ENCODE peak calls at places on chromosomes 6 and 20, in six cellular contexts. K, N, U, C, B and D are unnamed samples.

GRCh38 chr6:112881828-112882227 is 534.7 kb downstream of the RFPL4B start:
- DNase-seq in C (no peak), B (no peak), U (peak; percentile 55), N (no peak), K (no peak), D (no peak)

GRCh38 chr20:22834651-22835256 is 200.4 kb upstream of the SSTR4 start:
- DNase-seq in U (no peak), B (no peak), K (no peak), C (no peak), N (no peak), D (no peak)

GRCh38 chr6:89117285-89118108 is at the start of gene SRSF12:
- DNase-seq in C (peak; percentile 65), N (peak; percentile 36), K (peak; percentile 19), U (peak; percentile 21), B (peak; percentile 84), D (peak; percentile 92)

GRCh38 chr6:111950661-111951426 is 77.6 kb upstream of the FYN start:
- DNase-seq in B (no peak), U (peak; percentile 43), C (peak; percentile 43), N (peak; percentile 20), K (no peak), D (no peak)

GRCh38 chr6:29589423-29590048 is 4.6 kb downstream of the OR2H2 start:
- DNase-seq in C (peak; percentile 60), B (peak; percentile 86), N (no peak), U (peak; percentile 34), K (peak; percentile 40), D (peak; percentile 52)

GRCh38 chr6:143536461-143536865 is 24.9 kb upstream of the FUCA2 start:
- DNase-seq in K (peak; percentile 31), N (peak; percentile 65), B (peak; percentile 81), U (peak; percentile 44), C (peak; percentile 46), D (no peak)

GRCh38 chr6:164151161-164151728 is 736.7 kb downstream of the QKI start:
- DNase-seq in C (no peak), N (peak; percentile 63), B (no peak), K (peak; percentile 85), U (no peak), D (no peak)

GRCh38 chr20:2163312-2163711 is 61.7 kb downstream of the STK35 start:
- DNase-seq in B (no peak), U (no peak), K (no peak), C (no peak), N (no peak), D (no peak)

GRCh38 chr6:26514984-26515383 is 14.9 kb downstream of the BTN1A1 start:
- DNase-seq in B (no peak), K (no peak), C (no peak), N (no peak), U (no peak), D (no peak)

GRCh38 chr6:166388605-166389004 is 5.9 kb upstream of the MPC1 start:
- DNase-seq in B (no peak), U (no peak), C (no peak), N (no peak), K (no peak), D (no peak)

GRCh38 chr6:128731249-128732165 is 151.4 kb upstream of the LAMA2 start:
- DNase-seq in K (no peak), B (peak; percentile 64), N (no peak), U (peak; percentile 37), C (peak; percentile 68), D (peak; percentile 18)

GRCh38 chr20:39451386-39451785 is 489.2 kb downstream of the DHX35 start:
- DNase-seq in N (no peak), U (no peak), K (no peak), B (no peak), C (no peak), D (no peak)

GRCh38 chr6:36347635-36348034 is 10.9 kb upstream of the BNIP5 start:
- DNase-seq in K (no peak), U (no peak), C (peak; percentile 78), N (no peak), B (peak; percentile 34), D (no peak)

GRCh38 chr6:106511274-106512047 is 117.8 kb downstream of the RTN4IP1 start:
- DNase-seq in K (peak; percentile 28), N (no peak), U (peak; percentile 60), C (peak; percentile 53), B (peak; percentile 81), D (peak; percentile 49)

GRCh38 chr6:136783495-136784270 is 8.6 kb downstream of the MAP3K5 start:
- DNase-seq in C (no peak), B (no peak), K (no peak), U (no peak), N (peak; percentile 27), D (peak; percentile 45)

GRCh38 chr6:110548124-110548847 is 71.9 kb upstream of the SLC22A16 start:
- DNase-seq in B (no peak), C (no peak), U (no peak), N (no peak), K (no peak), D (no peak)

GRCh38 chr20:4041748-4042411 is 26.5 kb upstream of the RNF24 start:
- DNase-seq in K (peak; percentile 97), C (peak; percentile 99), U (peak; percentile 68), N (no peak), B (peak; percentile 75), D (no peak)

GRCh38 chr6:86871681-86872080 is 65.6 kb upstream of the HTR1E start:
- DNase-seq in U (no peak), N (no peak), K (no peak), C (no peak), B (no peak), D (no peak)

GRCh38 chr20:51584737-51585136 is 42.2 kb upstream of the NFATC2 start:
- DNase-seq in K (no peak), N (no peak), B (no peak), C (no peak), U (no peak), D (no peak)

GRCh38 chr6:20029979-20030378 is 182.3 kb downstream of the MBOAT1 start:
- DNase-seq in B (no peak), U (no peak), N (no peak), C (no peak), K (no peak), D (no peak)

GRCh38 chr6:18495236-18495635 is 108.1 kb downstream of the RNF144B start:
- DNase-seq in K (no peak), C (no peak), U (no peak), B (no peak), N (no peak), D (no peak)

GRCh38 chr20:7499201-7499600 is 441.1 kb downstream of the HAO1 start:
- DNase-seq in N (no peak), U (no peak), B (no peak), K (no peak), C (no peak), D (no peak)

GRCh38 chr20:23125625-23126191 is 39.6 kb upstream of the CD93 start:
- DNase-seq in C (peak; percentile 88), N (no peak), B (no peak), K (no peak), U (peak; percentile 42), D (no peak)

DNA sequence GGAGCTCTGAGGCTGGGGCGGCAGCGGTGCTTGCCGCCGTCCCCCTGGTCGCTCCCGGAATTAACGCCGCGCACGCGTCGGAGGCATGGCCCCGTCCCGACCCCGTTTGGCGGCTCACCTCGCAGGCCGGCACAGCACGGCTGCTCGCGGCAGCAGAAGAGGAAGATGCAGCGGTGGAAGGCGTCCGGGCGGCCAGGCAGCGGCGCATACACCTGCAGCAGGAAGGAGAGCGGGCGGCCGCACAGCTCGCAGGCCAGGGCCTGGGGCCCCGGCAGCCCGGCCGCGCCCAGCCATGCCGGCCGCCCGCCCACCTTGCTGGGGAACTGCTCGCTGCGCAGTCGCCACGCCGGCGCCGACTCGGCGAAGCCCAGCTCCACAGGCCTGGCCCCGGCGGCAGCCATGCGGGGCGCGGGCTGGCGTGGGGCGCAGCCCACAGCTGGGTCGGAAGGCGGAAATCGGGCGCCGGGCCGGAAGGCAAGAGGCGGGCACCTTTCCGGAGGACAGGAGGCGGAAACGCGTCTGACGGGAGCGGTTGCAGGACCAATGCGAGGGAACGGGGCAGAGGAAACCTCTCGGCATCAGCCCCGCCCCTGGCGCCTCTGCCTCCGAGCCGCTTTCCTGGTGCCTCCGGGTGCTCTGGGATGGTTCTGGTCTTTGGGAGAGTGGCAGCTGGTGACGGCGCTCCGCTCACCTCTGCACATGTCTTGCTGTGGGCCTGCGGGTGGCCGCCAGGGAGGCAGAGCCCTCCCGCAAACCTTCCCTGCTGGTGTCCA is at the start of gene PDCD2:
- DNase-seq in N (peak; percentile 92), U (peak; percentile 91), K (peak; percentile 91), B (peak; percentile 97), C (peak; percentile 93), D (peak; percentile 97)
- TF ChIP-seq CTCF in N (no peak), U (no peak), K (no peak), B (no peak), C (no peak), D (no peak)

GRCh38 chr6:6783736-6784135 is 195.2 kb downstream of the LY86 start:
- DNase-seq in K (no peak), B (no peak), U (no peak), C (no peak), N (no peak), D (no peak)
- TF ChIP-seq CTCF in K (no peak), B (no peak), U (no peak), C (no peak), N (no peak), D (no peak)

DNA sequence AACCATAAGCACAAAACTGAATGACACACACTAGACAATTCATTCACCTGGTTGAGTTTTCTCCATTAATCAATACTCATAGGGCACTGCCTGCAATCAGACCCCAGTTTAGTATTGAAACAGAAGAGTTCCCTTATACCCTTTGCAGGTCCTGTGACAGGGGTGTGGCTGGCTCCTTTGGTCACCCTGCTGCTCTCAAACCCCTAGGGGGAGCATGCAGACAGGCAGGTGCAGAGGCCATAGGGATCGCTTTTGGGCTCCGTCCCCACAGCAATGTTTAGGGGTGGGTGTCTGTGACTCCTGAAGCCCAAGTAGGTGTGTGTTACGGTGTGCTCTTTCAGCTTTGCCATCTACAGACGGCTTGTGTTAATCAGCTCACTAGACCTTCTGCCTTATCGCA is 210.4 kb downstream of the CENPW start:
- DNase-seq in N (no peak), U (no peak), B (peak; percentile 70), K (no peak), C (no peak), D (no peak)
- TF ChIP-seq CTCF in N (no peak), U (no peak), B (peak; percentile 65), K (no peak), C (no peak), D (peak; percentile 4)

DNA sequence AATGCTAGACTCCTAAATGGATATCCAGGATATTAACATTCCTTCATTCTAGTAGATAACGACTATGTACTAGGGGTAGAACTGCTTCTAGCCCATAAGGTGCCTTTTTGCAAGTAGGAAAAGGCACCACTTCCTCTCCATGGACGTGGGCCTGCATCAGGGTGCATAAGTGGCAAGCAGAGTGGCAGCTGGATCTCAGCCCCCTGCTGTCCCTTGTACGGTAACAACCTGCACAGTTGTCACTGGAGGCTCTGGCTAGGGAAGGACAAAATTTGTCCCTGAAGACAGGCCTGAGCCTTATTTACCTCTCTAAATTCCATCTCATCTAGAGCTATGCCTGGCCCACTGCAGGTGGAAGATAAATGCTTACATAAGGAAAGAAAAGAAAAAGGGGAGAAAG is 42.5 kb upstream of the SAYSD1 start:
- DNase-seq in N (no peak), K (no peak), U (no peak), C (no peak), B (no peak), D (no peak)
- TF ChIP-seq CTCF in N (no peak), K (no peak), U (no peak), C (no peak), B (no peak), D (no peak)

GRCh38 chr6:169564453-169565240 is 137.2 kb downstream of the WDR27 start:
- DNase-seq in K (no peak), B (no peak), C (no peak), U (no peak), N (no peak), D (no peak)
- TF ChIP-seq CTCF in K (no peak), B (peak; percentile 33), C (no peak), U (no peak), N (no peak), D (no peak)